ENCODE peak calls at places on chromosomes 5 and 9, in eight cellular contexts. One of them, this sample, is unnamed.
A peak's percentile ranks its signal among the peaks of the same experiment; 100 is the strongest.

GRCh38 chr9:131762356-131762932 is 22.6 kb upstream of the RAPGEF1 start:
- DNase-seq in upper lobe of right lung: peak; percentile 89
- DNase-seq in A549: peak; percentile 66
- DNase-seq in RWPE1: peak; percentile 92
- DNase-seq in coronary artery: no peak
- DNase-seq in right cardiac atrium: peak; percentile 90
- DNase-seq in mammary epithelial cell: no peak
- DNase-seq in prostate gland: peak; percentile 57
- DNase-seq in this sample: peak; percentile 60

GRCh38 chr5:76862986-76863385 is 13.2 kb downstream of the S100Z start:
- DNase-seq in upper lobe of right lung: no peak
- DNase-seq in A549: no peak
- DNase-seq in RWPE1: no peak
- DNase-seq in coronary artery: no peak
- DNase-seq in right cardiac atrium: no peak
- DNase-seq in mammary epithelial cell: no peak
- DNase-seq in prostate gland: no peak
- DNase-seq in this sample: no peak

GRCh38 chr9:113479150-113479761 is 15.7 kb downstream of the RGS3 start:
- DNase-seq in upper lobe of right lung: no peak
- DNase-seq in A549: no peak
- DNase-seq in RWPE1: no peak
- DNase-seq in coronary artery: no peak
- DNase-seq in right cardiac atrium: no peak
- DNase-seq in mammary epithelial cell: no peak
- DNase-seq in prostate gland: no peak
- DNase-seq in this sample: no peak

GRCh38 chr5:66511491-66511890 is 84.7 kb upstream of the MAST4 start:
- DNase-seq in upper lobe of right lung: no peak
- DNase-seq in A549: peak; percentile 2
- DNase-seq in RWPE1: no peak
- DNase-seq in coronary artery: no peak
- DNase-seq in right cardiac atrium: no peak
- DNase-seq in mammary epithelial cell: no peak
- DNase-seq in prostate gland: no peak
- DNase-seq in this sample: no peak

GRCh38 chr9:130689937-130690700 is 3.5 kb upstream of the EXOSC2 start:
- DNase-seq in upper lobe of right lung: no peak
- DNase-seq in A549: peak; percentile 95
- DNase-seq in RWPE1: peak; percentile 99
- DNase-seq in coronary artery: peak; percentile 81
- DNase-seq in right cardiac atrium: no peak
- DNase-seq in mammary epithelial cell: peak; percentile 98
- DNase-seq in prostate gland: peak; percentile 90
- DNase-seq in this sample: no peak

GRCh38 chr5:66981705-66982387 is 214.8 kb downstream of the CD180 start:
- DNase-seq in upper lobe of right lung: no peak
- DNase-seq in A549: no peak
- DNase-seq in RWPE1: no peak
- DNase-seq in coronary artery: no peak
- DNase-seq in right cardiac atrium: no peak
- DNase-seq in mammary epithelial cell: no peak
- DNase-seq in prostate gland: no peak
- DNase-seq in this sample: no peak

GRCh38 chr9:33791117-33791516 is 4.2 kb upstream of the PRSS3 start:
- DNase-seq in upper lobe of right lung: no peak
- DNase-seq in A549: peak; percentile 68
- DNase-seq in RWPE1: no peak
- DNase-seq in coronary artery: no peak
- DNase-seq in right cardiac atrium: no peak
- DNase-seq in mammary epithelial cell: peak; percentile 70
- DNase-seq in prostate gland: no peak
- DNase-seq in this sample: no peak

GRCh38 chr5:77138981-77139380 is 51.9 kb upstream of the ZBED3 start:
- DNase-seq in upper lobe of right lung: no peak
- DNase-seq in A549: no peak
- DNase-seq in RWPE1: no peak
- DNase-seq in coronary artery: no peak
- DNase-seq in right cardiac atrium: no peak
- DNase-seq in mammary epithelial cell: no peak
- DNase-seq in prostate gland: peak; percentile 76
- DNase-seq in this sample: no peak

GRCh38 chr5:147971472-147971871 is 65.1 kb upstream of the C5orf46 start:
- DNase-seq in upper lobe of right lung: no peak
- DNase-seq in A549: no peak
- DNase-seq in RWPE1: no peak
- DNase-seq in coronary artery: no peak
- DNase-seq in right cardiac atrium: no peak
- DNase-seq in mammary epithelial cell: peak; percentile 54
- DNase-seq in prostate gland: no peak
- DNase-seq in this sample: no peak

GRCh38 chr5:170533383-170533782 is 29.6 kb downstream of the KCNIP1 start:
- DNase-seq in upper lobe of right lung: no peak
- DNase-seq in A549: no peak
- DNase-seq in RWPE1: no peak
- DNase-seq in coronary artery: no peak
- DNase-seq in right cardiac atrium: no peak
- DNase-seq in mammary epithelial cell: no peak
- DNase-seq in prostate gland: no peak
- DNase-seq in this sample: no peak

GRCh38 chr5:57735754-57736153 is 253.1 kb upstream of the ACTBL2 start:
- DNase-seq in upper lobe of right lung: no peak
- DNase-seq in A549: peak; percentile 76
- DNase-seq in RWPE1: peak; percentile 84
- DNase-seq in coronary artery: no peak
- DNase-seq in right cardiac atrium: no peak
- DNase-seq in mammary epithelial cell: peak; percentile 89
- DNase-seq in prostate gland: no peak
- DNase-seq in this sample: no peak

GRCh38 chr5:94849821-94850736 is 231.6 kb downstream of the SLF1 start:
- DNase-seq in upper lobe of right lung: no peak
- DNase-seq in A549: peak; percentile 65
- DNase-seq in RWPE1: peak; percentile 46
- DNase-seq in coronary artery: no peak
- DNase-seq in right cardiac atrium: no peak
- DNase-seq in mammary epithelial cell: peak; percentile 30
- DNase-seq in prostate gland: no peak
- DNase-seq in this sample: no peak

GRCh38 chr5:39863926-39864572 is 439.3 kb upstream of the DAB2 start:
- DNase-seq in upper lobe of right lung: no peak
- DNase-seq in A549: no peak
- DNase-seq in RWPE1: no peak
- DNase-seq in coronary artery: no peak
- DNase-seq in right cardiac atrium: peak; percentile 30
- DNase-seq in mammary epithelial cell: no peak
- DNase-seq in prostate gland: peak; percentile 21
- DNase-seq in this sample: no peak

GRCh38 chr5:76689321-76690026 is 26.5 kb upstream of the F2R start:
- DNase-seq in upper lobe of right lung: no peak
- DNase-seq in A549: peak; percentile 6
- DNase-seq in RWPE1: peak; percentile 82
- DNase-seq in coronary artery: no peak
- DNase-seq in right cardiac atrium: no peak
- DNase-seq in mammary epithelial cell: peak; percentile 81
- DNase-seq in prostate gland: no peak
- DNase-seq in this sample: no peak

GRCh38 chr9:109409998-109410397 is 88.1 kb downstream of the PTPN3 start:
- DNase-seq in upper lobe of right lung: no peak
- DNase-seq in A549: peak; percentile 18
- DNase-seq in RWPE1: no peak
- DNase-seq in coronary artery: no peak
- DNase-seq in right cardiac atrium: no peak
- DNase-seq in mammary epithelial cell: no peak
- DNase-seq in prostate gland: no peak
- DNase-seq in this sample: no peak

GRCh38 chr5:66851306-66851705 is 255.1 kb downstream of the MAST4 start:
- DNase-seq in upper lobe of right lung: no peak
- DNase-seq in A549: no peak
- DNase-seq in RWPE1: no peak
- DNase-seq in coronary artery: no peak
- DNase-seq in right cardiac atrium: no peak
- DNase-seq in mammary epithelial cell: peak; percentile 52
- DNase-seq in prostate gland: no peak
- DNase-seq in this sample: no peak

GRCh38 chr5:72587909-72588308 is 80.7 kb upstream of the ZNF366 start:
- DNase-seq in upper lobe of right lung: no peak
- DNase-seq in A549: no peak
- DNase-seq in RWPE1: no peak
- DNase-seq in coronary artery: no peak
- DNase-seq in right cardiac atrium: no peak
- DNase-seq in mammary epithelial cell: no peak
- DNase-seq in prostate gland: no peak
- DNase-seq in this sample: no peak

GRCh38 chr5:172496671-172497371 is 42.5 kb upstream of the SH3PXD2B start:
- DNase-seq in upper lobe of right lung: no peak
- DNase-seq in A549: no peak
- DNase-seq in RWPE1: no peak
- DNase-seq in coronary artery: peak; percentile 77
- DNase-seq in right cardiac atrium: peak; percentile 88
- DNase-seq in mammary epithelial cell: no peak
- DNase-seq in prostate gland: peak; percentile 1
- DNase-seq in this sample: no peak

GRCh38 chr9:114033397-114034103 is 44.5 kb downstream of the AMBP start:
- DNase-seq in upper lobe of right lung: no peak
- DNase-seq in A549: peak; percentile 13
- DNase-seq in RWPE1: peak; percentile 36
- DNase-seq in coronary artery: peak; percentile 59
- DNase-seq in right cardiac atrium: peak; percentile 79
- DNase-seq in mammary epithelial cell: no peak
- DNase-seq in prostate gland: peak; percentile 4
- DNase-seq in this sample: no peak

GRCh38 chr5:67842806-67843205 is 372.8 kb upstream of the PIK3R1 start:
- DNase-seq in upper lobe of right lung: no peak
- DNase-seq in A549: peak; percentile 5
- DNase-seq in RWPE1: peak; percentile 46
- DNase-seq in coronary artery: no peak
- DNase-seq in right cardiac atrium: no peak
- DNase-seq in mammary epithelial cell: peak; percentile 5
- DNase-seq in prostate gland: no peak
- DNase-seq in this sample: no peak

GRCh38 chr9:126108240-126108639 is 218.4 kb upstream of the MVB12B start:
- DNase-seq in upper lobe of right lung: peak; percentile 17
- DNase-seq in A549: no peak
- DNase-seq in RWPE1: peak; percentile 36
- DNase-seq in coronary artery: no peak
- DNase-seq in right cardiac atrium: no peak
- DNase-seq in mammary epithelial cell: peak; percentile 12
- DNase-seq in prostate gland: no peak
- DNase-seq in this sample: no peak

DNA sequence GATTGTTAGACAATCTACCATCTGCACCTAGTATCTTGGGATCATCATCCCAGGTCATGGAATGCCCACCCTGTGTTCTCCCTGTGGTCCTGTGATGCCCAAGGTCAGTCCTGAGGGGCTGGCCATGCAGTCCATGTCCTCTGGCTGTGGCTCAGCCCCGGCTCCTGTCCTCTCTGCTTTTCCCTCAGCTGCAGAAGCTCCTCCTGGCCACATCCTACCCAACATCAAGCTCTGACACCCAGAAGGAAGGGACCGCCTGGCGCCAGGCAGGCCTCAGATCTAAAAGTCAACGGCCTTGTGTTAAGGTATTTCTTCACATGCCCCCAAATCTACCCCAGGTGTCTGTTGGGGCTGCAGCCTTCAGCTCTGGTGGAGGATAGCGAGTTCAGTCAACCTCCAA is 100.5 kb downstream of the PPARGC1B start:
- DNase-seq in upper lobe of right lung: no peak
- DNase-seq in A549: no peak
- DNase-seq in RWPE1: no peak
- DNase-seq in coronary artery: no peak
- DNase-seq in right cardiac atrium: no peak
- DNase-seq in mammary epithelial cell: no peak
- DNase-seq in prostate gland: no peak
- DNase-seq in this sample: no peak
- H3K27ac ChIP-seq in upper lobe of right lung: no peak overlapping the region
- H3K27ac ChIP-seq in A549: no peak overlapping the region
- H3K27ac ChIP-seq in RWPE1: peak overlapping the region; percentile 4
- H3K27ac ChIP-seq in coronary artery: no peak overlapping the region
- H3K27ac ChIP-seq in right cardiac atrium: no peak overlapping the region
- H3K27ac ChIP-seq in mammary epithelial cell: no peak overlapping the region
- H3K27ac ChIP-seq in prostate gland: no peak overlapping the region
- H3K27ac ChIP-seq in this sample: no peak overlapping the region

GRCh38 chr9:68651280-68651893 is 53.7 kb upstream of the PIP5K1B start:
- DNase-seq in upper lobe of right lung: no peak
- DNase-seq in A549: no peak
- DNase-seq in RWPE1: no peak
- DNase-seq in coronary artery: no peak
- DNase-seq in right cardiac atrium: no peak
- DNase-seq in mammary epithelial cell: no peak
- DNase-seq in prostate gland: no peak
- DNase-seq in this sample: no peak

GRCh38 chr9:68653141-68653595 is 51.9 kb upstream of the PIP5K1B start:
- DNase-seq in upper lobe of right lung: no peak
- DNase-seq in A549: no peak
- DNase-seq in RWPE1: no peak
- DNase-seq in coronary artery: no peak
- DNase-seq in right cardiac atrium: no peak
- DNase-seq in mammary epithelial cell: no peak
- DNase-seq in prostate gland: no peak
- DNase-seq in this sample: no peak

GRCh38 chr9:68643901-68644809 is 60.9 kb upstream of the PIP5K1B start:
- DNase-seq in upper lobe of right lung: no peak
- DNase-seq in A549: no peak
- DNase-seq in RWPE1: no peak
- DNase-seq in coronary artery: no peak
- DNase-seq in right cardiac atrium: no peak
- DNase-seq in mammary epithelial cell: no peak
- DNase-seq in prostate gland: no peak
- DNase-seq in this sample: no peak

GRCh38 chr9:68648164-68648563 is 56.9 kb upstream of the PIP5K1B start:
- DNase-seq in upper lobe of right lung: no peak
- DNase-seq in A549: no peak
- DNase-seq in RWPE1: no peak
- DNase-seq in coronary artery: no peak
- DNase-seq in right cardiac atrium: no peak
- DNase-seq in mammary epithelial cell: no peak
- DNase-seq in prostate gland: no peak
- DNase-seq in this sample: no peak

GRCh38 chr9:68648971-68649370 is 56.1 kb upstream of the PIP5K1B start:
- DNase-seq in upper lobe of right lung: no peak
- DNase-seq in A549: no peak
- DNase-seq in RWPE1: no peak
- DNase-seq in coronary artery: no peak
- DNase-seq in right cardiac atrium: no peak
- DNase-seq in mammary epithelial cell: no peak
- DNase-seq in prostate gland: no peak
- DNase-seq in this sample: no peak
- H3K27ac ChIP-seq in upper lobe of right lung: no peak overlapping the region
- H3K27ac ChIP-seq in A549: no peak overlapping the region
- H3K27ac ChIP-seq in RWPE1: no peak overlapping the region
- H3K27ac ChIP-seq in coronary artery: no peak overlapping the region
- H3K27ac ChIP-seq in right cardiac atrium: no peak overlapping the region
- H3K27ac ChIP-seq in mammary epithelial cell: no peak overlapping the region
- H3K27ac ChIP-seq in prostate gland: no peak overlapping the region
- H3K27ac ChIP-seq in this sample: no peak overlapping the region

GRCh38 chr5:32443145-32443540 is 1.4 kb downstream of the ZFR start:
- DNase-seq in upper lobe of right lung: no peak
- DNase-seq in A549: no peak
- DNase-seq in RWPE1: peak; percentile 30
- DNase-seq in coronary artery: no peak
- DNase-seq in right cardiac atrium: no peak
- DNase-seq in mammary epithelial cell: peak; percentile 32
- DNase-seq in prostate gland: no peak
- DNase-seq in this sample: no peak
- H3K27ac ChIP-seq in upper lobe of right lung: peak overlapping the region; percentile 92
- H3K27ac ChIP-seq in A549: peak overlapping the region; percentile 96
- H3K27ac ChIP-seq in RWPE1: peak overlapping the region; percentile 89
- H3K27ac ChIP-seq in coronary artery: peak overlapping the region; percentile 95
- H3K27ac ChIP-seq in right cardiac atrium: peak overlapping the region; percentile 82
- H3K27ac ChIP-seq in mammary epithelial cell: peak overlapping the region; percentile 72
- H3K27ac ChIP-seq in prostate gland: peak overlapping the region; percentile 97
- H3K27ac ChIP-seq in this sample: peak overlapping the region; percentile 94

GRCh38 chr9:123478160-123478559 is 122.2 kb downstream of the CRB2 start:
- DNase-seq in upper lobe of right lung: peak; percentile 12
- DNase-seq in A549: no peak
- DNase-seq in RWPE1: no peak
- DNase-seq in coronary artery: no peak
- DNase-seq in right cardiac atrium: no peak
- DNase-seq in mammary epithelial cell: no peak
- DNase-seq in prostate gland: no peak
- DNase-seq in this sample: no peak
- H3K27ac ChIP-seq in upper lobe of right lung: no peak overlapping the region
- H3K27ac ChIP-seq in A549: no peak overlapping the region
- H3K27ac ChIP-seq in RWPE1: no peak overlapping the region
- H3K27ac ChIP-seq in coronary artery: no peak overlapping the region
- H3K27ac ChIP-seq in right cardiac atrium: no peak overlapping the region
- H3K27ac ChIP-seq in mammary epithelial cell: no peak overlapping the region
- H3K27ac ChIP-seq in prostate gland: no peak overlapping the region
- H3K27ac ChIP-seq in this sample: no peak overlapping the region